ENCODE peak calls at places on chromosomes 6 and 20, in ten cellular contexts. O is occipital lobe; V is cardiac muscle cell; C is MCF 10A; X is renal cortical epithelial cell; N is B cell; W is heart right ventricle; P is effector CD4-positive, alpha-beta T cell; K is gastrocnemius medialis; L is COR-L47. B is an unnamed sample.

GRCh38 chr6:110270166-110270565 is 88.0 kb downstream of the METTL24 start:
- DNase-seq in O (no peak), V (no peak), C (no peak), X (no peak), N (no peak), W (no peak), P (no peak), K (no peak), L (no peak), B (no peak)

GRCh38 chr6:133254552-133255228 is 13.5 kb downstream of the EYA4 start:
- DNase-seq in O (no peak), V (no peak), C (peak; percentile 17), X (no peak), N (no peak), W (no peak), P (no peak), K (no peak), L (no peak), B (no peak)

GRCh38 chr6:47057830-47058540 is 15.9 kb upstream of the ADGRF1 start:
- DNase-seq in O (no peak), V (no peak), C (peak; percentile 68), X (peak; percentile 83), N (no peak), W (no peak), P (no peak), K (no peak), L (no peak), B (no peak)

GRCh38 chr20:56628873-56629463 is at the start of gene TFAP2C:
- DNase-seq in O (no peak), V (peak; percentile 91), C (peak; percentile 88), X (no peak), N (peak; percentile 42), W (peak; percentile 74), P (no peak), K (peak; percentile 17), L (no peak), B (peak; percentile 74)

GRCh38 chr20:63525968-63526367 is 5.4 kb downstream of the PPDPF start:
- DNase-seq in O (no peak), V (no peak), C (no peak), X (no peak), N (peak; percentile 2), W (no peak), P (no peak), K (no peak), L (no peak), B (no peak)

GRCh38 chr6:149766156-149766768 is 16.7 kb downstream of the PCMT1 start:
- DNase-seq in O (no peak), V (no peak), C (peak; percentile 88), X (no peak), N (no peak), W (no peak), P (no peak), K (no peak), L (no peak), B (no peak)

GRCh38 chr6:132190815-132191175 is 210.5 kb downstream of the MOXD1 start:
- DNase-seq in O (no peak), V (no peak), C (peak; percentile 60), X (no peak), N (no peak), W (no peak), P (no peak), K (no peak), L (no peak), B (no peak)

GRCh38 chr20:7302256-7302655 is 534.8 kb downstream of the BMP2 start:
- DNase-seq in O (no peak), V (no peak), C (no peak), X (peak; percentile 18), N (no peak), W (no peak), P (no peak), K (no peak), L (no peak), B (no peak)

GRCh38 chr6:106318061-106318460 is 7.5 kb downstream of the ATG5 start:
- DNase-seq in O (no peak), V (no peak), C (no peak), X (no peak), N (no peak), W (no peak), P (no peak), K (no peak), L (no peak), B (no peak)

GRCh38 chr6:145087034-145087433 is 648.3 kb downstream of the EPM2A start:
- DNase-seq in O (no peak), V (no peak), C (no peak), X (peak; percentile 45), N (no peak), W (no peak), P (no peak), K (no peak), L (no peak), B (no peak)

GRCh38 chr20:10288421-10288820 is 69.8 kb downstream of the SNAP25 start:
- DNase-seq in O (no peak), V (no peak), C (no peak), X (no peak), N (no peak), W (no peak), P (no peak), K (no peak), L (no peak), B (no peak)

GRCh38 chr6:31663961-31664789 is 622 bp downstream of the GPANK1 start:
- DNase-seq in O (no peak), V (no peak), C (peak; percentile 84), X (peak; percentile 68), N (no peak), W (peak; percentile 29), P (no peak), K (peak; percentile 67), L (no peak), B (no peak)

GRCh38 chr6:158286413-158286812 is 25.9 kb upstream of the TULP4 start:
- DNase-seq in O (no peak), V (no peak), C (no peak), X (no peak), N (no peak), W (no peak), P (no peak), K (no peak), L (no peak), B (no peak)

GRCh38 chr6:5695260-5696245 is 311.2 kb downstream of the NRN1 start:
- DNase-seq in O (no peak), V (no peak), C (peak; percentile 36), X (peak; percentile 90), N (no peak), W (no peak), P (no peak), K (peak; percentile 15), L (no peak), B (no peak)

GRCh38 chr6:164106345-164106769 is 691.8 kb downstream of the QKI start:
- DNase-seq in O (no peak), V (peak; percentile 50), C (peak; percentile 37), X (no peak), N (no peak), W (peak; percentile 70), P (no peak), K (peak; percentile 75), L (no peak), B (no peak)

GRCh38 chr6:43101497-43101896 is 25.4 kb downstream of the PTK7 start:
- DNase-seq in O (no peak), V (no peak), C (no peak), X (no peak), N (no peak), W (no peak), P (no peak), K (no peak), L (no peak), B (no peak)

GRCh38 chr6:9100869-9101575 is 665.7 kb upstream of the SLC35B3 start:
- DNase-seq in O (no peak), V (no peak), C (no peak), X (no peak), N (no peak), W (no peak), P (no peak), K (no peak), L (no peak), B (no peak)

GRCh38 chr20:44609006-44609510 is 26.7 kb downstream of the PKIG start:
- DNase-seq in O (no peak), V (no peak), C (no peak), X (no peak), N (no peak), W (no peak), P (no peak), K (peak; percentile 58), L (no peak), B (no peak)

GRCh38 chr6:89734526-89734925 is 85.1 kb downstream of the MDN1 start:
- DNase-seq in O (no peak), V (no peak), C (no peak), X (no peak), N (no peak), W (no peak), P (no peak), K (no peak), L (no peak), B (no peak)

GRCh38 chr20:62685781-62686555 is 22.7 kb upstream of the NTSR1 start:
- DNase-seq in O (no peak), V (peak; percentile 23), C (no peak), X (no peak), N (no peak), W (peak; percentile 29), P (no peak), K (no peak), L (peak; percentile 91), B (no peak)

GRCh38 chr6:12356983-12357972 is 67.1 kb downstream of the EDN1 start:
- DNase-seq in O (no peak), V (no peak), C (peak; percentile 36), X (peak; percentile 68), N (peak; percentile 44), W (no peak), P (no peak), K (no peak), L (no peak), B (no peak)

GRCh38 chr6:1756472-1757129 is 146.9 kb downstream of the FOXC1 start:
- DNase-seq in O (no peak), V (no peak), C (no peak), X (no peak), N (no peak), W (no peak), P (no peak), K (no peak), L (peak; percentile 74), B (no peak)

GRCh38 chr6:108651781-108652227 is 91.1 kb downstream of the FOXO3 start:
- DNase-seq in O (no peak), V (no peak), C (peak; percentile 34), X (no peak), N (no peak), W (no peak), P (no peak), K (peak; percentile 86), L (no peak), B (no peak)

GRCh38 chr6:33977606-33978438 is 168.1 kb downstream of the GRM4 start:
- DNase-seq in O (no peak), V (no peak), C (no peak), X (no peak), N (no peak), W (no peak), P (no peak), K (no peak), L (no peak), B (no peak)

GRCh38 chr6:40678941-40679340 is 91.8 kb upstream of the LRFN2 start:
- DNase-seq in O (no peak), V (no peak), C (peak; percentile 22), X (no peak), N (no peak), W (no peak), P (no peak), K (no peak), L (no peak), B (no peak)

GRCh38 chr20:23658989-23659609 is 21.3 kb upstream of the CST3 start:
- DNase-seq in O (no peak), V (no peak), C (no peak), X (peak; percentile 87), N (no peak), W (no peak), P (no peak), K (no peak), L (no peak), B (no peak)

GRCh38 chr6:25660512-25660911 is 8.5 kb downstream of the SCGN start:
- DNase-seq in O (no peak), V (no peak), C (peak; percentile 97), X (peak; percentile 90), N (no peak), W (no peak), P (no peak), K (no peak), L (peak; percentile 41), B (no peak)

GRCh38 chr6:2225422-2226392 is 19.7 kb downstream of the GMDS start:
- DNase-seq in O (no peak), V (no peak), C (peak; percentile 41), X (peak; percentile 51), N (no peak), W (no peak), P (no peak), K (no peak), L (no peak), B (no peak)